ENCODE peak calls at places on chromosome 5, in six cellular contexts. R, M, C, J, T and Y are unnamed samples.

GRCh38 chr5:83084336-83084735 is 7.0 kb downstream of the XRCC4 start:
- DNase-seq in C (no peak), J (no peak), M (no peak), R (no peak), T (no peak), Y (no peak)

GRCh38 chr5:140808889-140809291 is 2.0 kb downstream of the PCDHA4 start:
- DNase-seq in T (no peak), C (no peak), M (no peak), J (no peak), R (no peak), Y (no peak)

GRCh38 chr5:168023190-168023589 is 268.3 kb upstream of the WWC1 start:
- DNase-seq in J (no peak), C (no peak), T (peak), R (no peak), M (no peak), Y (peak)

GRCh38 chr5:1523480-1523792 is 324 bp downstream of the LPCAT1 start:
- DNase-seq in T (no peak), J (no peak), R (no peak), C (no peak), M (no peak), Y (no peak)

GRCh38 chr5:163888366-163888765 is 382.9 kb downstream of the MAT2B start:
- DNase-seq in T (no peak), R (no peak), J (no peak), C (no peak), M (no peak), Y (peak)

GRCh38 chr5:106768392-106768791 is 902.3 kb downstream of the EFNA5 start:
- DNase-seq in R (no peak), M (no peak), C (no peak), J (no peak), T (no peak), Y (no peak)

GRCh38 chr5:21802869-21803490 is 1050.2 kb downstream of the CDH12 start:
- DNase-seq in M (peak), R (no peak), T (peak), C (no peak), J (no peak), Y (peak)

GRCh38 chr5:135150767-135151166 is 116.7 kb upstream of the PITX1 start:
- DNase-seq in J (no peak), M (no peak), C (no peak), R (peak), T (no peak), Y (no peak)

GRCh38 chr5:106587-106986 is 14.6 kb downstream of the PLEKHG4B start:
- DNase-seq in M (peak), C (no peak), R (no peak), J (no peak), T (no peak), Y (no peak)

GRCh38 chr5:178301641-178302040 is 69.0 kb upstream of the PHYKPL start:
- DNase-seq in J (no peak), M (no peak), R (no peak), T (no peak), C (no peak), Y (no peak)